ENCODE peak calls at places on chromosomes 7 and 10, in eight cellular contexts. T, V, C, D, F, N, O and G are unnamed samples. For H3K27me3, the result is how much of the 10 kb centered on the place peaks cover.

GRCh38 chr10:1525354-1526162 is 211.8 kb downstream of the ADARB2 start:
- DNase-seq in T (no peak), V (no peak), C (no peak), D (no peak), F (no peak), N (no peak), O (no peak), G (no peak)

GRCh38 chr7:134366481-134366880 is 49.8 kb upstream of the SLC35B4 start:
- DNase-seq in T (no peak), V (no peak), C (no peak), D (no peak), F (no peak), N (peak), O (no peak), G (no peak)

GRCh38 chr10:95171336-95171735 is 22.7 kb upstream of the ACSM6 start:
- DNase-seq in T (no peak), V (no peak), C (no peak), D (no peak), F (no peak), N (no peak), O (no peak), G (no peak)

GRCh38 chr10:110398419-110399162 is 93.9 kb upstream of the SMNDC1 start:
- DNase-seq in T (no peak), V (no peak), C (peak), D (peak), F (no peak), N (peak), O (no peak), G (peak)

GRCh38 chr7:30922596-30922995 is 10.9 kb downstream of the AQP1 start:
- DNase-seq in T (no peak), V (peak), C (peak), D (peak), F (peak), N (no peak), O (no peak), G (peak)

GRCh38 chr7:90740364-90740763 is 144.2 kb downstream of the CDK14 start:
- DNase-seq in T (no peak), V (no peak), C (no peak), D (no peak), F (no peak), N (no peak), O (no peak), G (no peak)

GRCh38 chr7:123770378-123770777 is 21.6 kb upstream of the WASL start:
- DNase-seq in T (no peak), V (no peak), C (no peak), D (no peak), F (no peak), N (peak), O (no peak), G (no peak)

GRCh38 chr7:52620849-52621248 is 414.6 kb upstream of the POM121L12 start:
- DNase-seq in T (no peak), V (no peak), C (no peak), D (no peak), F (no peak), N (no peak), O (no peak), G (no peak)

GRCh38 chr10:122056431-122057094 is 67.6 kb downstream of the TACC2 start:
- DNase-seq in T (no peak), V (no peak), C (no peak), D (no peak), F (no peak), N (no peak), O (no peak), G (no peak)

GRCh38 chr7:41107330-41107937 is 595.5 kb downstream of the INHBA start:
- DNase-seq in T (no peak), V (no peak), C (no peak), D (no peak), F (no peak), N (no peak), O (no peak), G (no peak)

GRCh38 chr10:116752969-116753665 is 10.8 kb upstream of the HSPA12A start:
- DNase-seq in T (no peak), V (no peak), C (no peak), D (no peak), F (no peak), N (no peak), O (no peak), G (no peak)

GRCh38 chr10:37860494-37861190 is 3.2 kb upstream of the ZNF248 start:
- DNase-seq in T (no peak), V (no peak), C (no peak), D (no peak), F (no peak), N (peak), O (no peak), G (no peak)

GRCh38 chr7:115749924-115750323 is 280.6 kb downstream of the TFEC start:
- DNase-seq in T (no peak), V (no peak), C (no peak), D (no peak), F (peak), N (peak), O (no peak), G (no peak)

GRCh38 chr10:58818889-58819288 is 306.2 kb downstream of the BICC1 start:
- DNase-seq in T (no peak), V (no peak), C (no peak), D (no peak), F (no peak), N (peak), O (no peak), G (no peak)

GRCh38 chr7:116560021-116560970 is 35.5 kb downstream of the CAV1 start:
- DNase-seq in T (no peak), V (no peak), C (no peak), D (peak), F (no peak), N (no peak), O (no peak), G (peak)

GRCh38 chr7:142353147-142354058 is 95.5 kb upstream of the PRSS58 start:
- DNase-seq in T (no peak), V (no peak), C (no peak), D (no peak), F (no peak), N (peak), O (no peak), G (no peak)

GRCh38 chr7:142352543-142352942 is 94.7 kb upstream of the PRSS58 start:
- DNase-seq in T (no peak), V (no peak), C (no peak), D (no peak), F (no peak), N (no peak), O (no peak), G (no peak)

GRCh38 chr7:142357953-142358520 is 100.2 kb upstream of the PRSS58 start:
- DNase-seq in T (no peak), V (no peak), C (no peak), D (no peak), F (no peak), N (peak), O (peak), G (peak)

GRCh38 chr7:142356166-142356565 is 98.3 kb upstream of the PRSS58 start:
- DNase-seq in T (no peak), V (no peak), C (no peak), D (no peak), F (no peak), N (no peak), O (no peak), G (no peak)

GRCh38 chr7:142355328-142355727 is 97.5 kb upstream of the PRSS58 start:
- DNase-seq in T (no peak), V (no peak), C (no peak), D (no peak), F (no peak), N (no peak), O (no peak), G (no peak)
- H3K27ac ChIP-seq in T (no peak), V (no peak), C (no peak), D (no peak), F (no peak), N (no peak), O (no peak), G (no peak)

GRCh38 chr10:26222563-26222962 is 6.0 kb downstream of the GAD2 start:
- DNase-seq in T (no peak), V (no peak), C (no peak), D (no peak), F (no peak), N (no peak), O (no peak), G (no peak)
- H3K27me3 ChIP-seq in T (under half), V (under half), C (under half), D (under half), F (half or more), N (half or more), O (under half), G (under half)

GRCh38 chr10:74310652-74311257 is 159.7 kb downstream of the ADK start:
- DNase-seq in T (no peak), V (no peak), C (no peak), D (no peak), F (no peak), N (no peak), O (no peak), G (no peak)

GRCh38 chr10:74305730-74306129 is 154.7 kb downstream of the ADK start:
- DNase-seq in T (no peak), V (no peak), C (no peak), D (no peak), F (no peak), N (no peak), O (no peak), G (no peak)

GRCh38 chr10:74307061-74307651 is 156.1 kb downstream of the ADK start:
- DNase-seq in T (no peak), V (no peak), C (no peak), D (no peak), F (no peak), N (no peak), O (no peak), G (no peak)

GRCh38 chr10:74300651-74301050 is 149.6 kb downstream of the ADK start:
- DNase-seq in T (no peak), V (no peak), C (no peak), D (no peak), F (no peak), N (no peak), O (no peak), G (no peak)

DNA sequence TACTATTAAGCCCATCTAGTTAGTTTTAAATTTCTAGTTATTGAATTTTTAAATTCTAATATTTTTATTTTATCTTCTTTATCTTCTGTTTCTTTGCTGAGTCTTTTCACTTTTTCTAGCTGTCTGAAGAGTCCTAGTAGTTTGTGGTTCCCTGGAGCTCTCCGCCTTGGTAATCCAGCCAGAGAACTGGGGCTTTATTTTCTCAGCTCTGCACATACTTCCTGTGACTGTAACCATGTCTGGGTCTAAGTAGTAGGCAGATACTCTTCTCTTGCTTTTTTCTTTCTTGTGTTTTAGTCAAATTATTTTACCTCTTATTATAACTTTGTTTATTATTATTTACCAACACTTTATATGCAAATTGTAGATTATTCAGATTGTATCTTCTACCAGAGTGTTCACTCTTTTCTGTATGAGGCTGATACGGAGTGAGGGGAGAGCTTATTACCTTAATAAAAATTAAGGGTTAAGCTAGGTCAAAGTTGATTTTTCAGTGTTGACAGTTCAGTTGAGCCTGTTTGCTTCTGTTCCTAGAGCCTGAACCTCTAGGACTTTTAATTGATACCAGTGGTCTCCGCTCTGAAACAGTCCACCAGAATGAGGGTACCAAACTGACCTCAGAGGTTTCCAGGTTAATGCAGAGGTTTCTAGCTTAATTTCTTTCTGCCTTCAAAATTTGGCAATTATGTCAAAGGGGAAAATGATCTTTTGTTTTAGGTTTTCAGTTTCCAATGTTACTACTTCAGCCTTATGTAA is 155.4 kb downstream of the ADK start:
- DNase-seq in T (no peak), V (no peak), C (no peak), D (no peak), F (no peak), N (no peak), O (no peak), G (no peak)
- H3K4me3 ChIP-seq in T (no peak), V (no peak), C (no peak), D (no peak), F (no peak), N (no peak), O (no peak), G (no peak)

DNA sequence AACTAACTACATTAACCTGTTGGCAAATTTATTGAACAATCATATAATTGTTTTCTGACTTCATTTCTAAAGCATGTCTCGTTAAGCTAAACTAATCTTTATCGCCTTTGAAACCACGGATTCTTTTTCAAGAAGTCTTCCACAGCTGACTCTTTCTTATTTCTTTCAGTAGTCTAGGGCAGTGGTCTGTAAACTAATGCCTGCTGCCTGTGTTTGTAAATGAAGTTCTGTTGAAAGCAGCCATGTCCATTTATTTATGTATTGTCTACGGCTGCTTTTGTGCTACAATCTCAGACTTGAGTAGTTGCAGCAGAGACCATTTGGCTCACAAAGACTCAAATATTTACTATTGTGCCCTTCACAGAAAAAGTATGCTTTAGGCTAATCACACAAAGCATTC is 20.2 kb upstream of the ABLIM1 start:
- DNase-seq in T (no peak), V (no peak), C (no peak), D (no peak), F (no peak), N (no peak), O (no peak), G (no peak)
- H3K27ac ChIP-seq in T (no peak), V (no peak), C (no peak), D (no peak), F (no peak), N (no peak), O (no peak), G (no peak)

GRCh38 chr7:132571970-132572369 is 4.3 kb downstream of the PLXNA4 start:
- DNase-seq in T (no peak), V (no peak), C (no peak), D (no peak), F (no peak), N (no peak), O (no peak), G (no peak)
- H3K27me3 ChIP-seq in T (under half), V (half or more), C (under half), D (under half), F (half or more), N (half or more), O (under half), G (under half)